ENCODE peak calls at places on chromosomes 2 and 18, in four cellular contexts. L is osteocyte; M is amygdala; J is stimulated activated CD8-positive, alpha-beta memory T cell treated with anti-CD3 and anti-CD28 coated beads, Interleukin-15, amount 100 ng/mL, for 24 hours. N is an unnamed sample.
A peak's percentile ranks its signal among the peaks of the same experiment; 100 is the strongest.

GRCh38 chr18:23134780-23135678 is at the start of gene CABLES1:
- DNase-seq in J (no peak), M (peak; percentile 37), L (peak; percentile 92), N (no peak)

GRCh38 chr2:236608308-236608564 is 38.6 kb downstream of the ACKR3 start:
- DNase-seq in J (no peak), M (no peak), L (no peak), N (no peak)

GRCh38 chr2:24456610-24457556 is 34.2 kb upstream of the NCOA1 start:
- DNase-seq in L (no peak), J (no peak), M (peak; percentile 57), N (no peak)

GRCh38 chr2:173346035-173346434 is 8.6 kb upstream of the CDCA7 start:
- DNase-seq in M (no peak), L (no peak), J (no peak), N (no peak)

GRCh38 chr2:165203689-165204559 is at the start of gene SCN3A:
- DNase-seq in J (no peak), M (peak; percentile 1), L (no peak), N (peak; percentile 54)

GRCh38 chr2:6441800-6442199 is 423.9 kb downstream of the CMPK2 start:
- DNase-seq in M (no peak), L (no peak), J (no peak), N (no peak)

GRCh38 chr2:145096582-145096981 is 576.7 kb upstream of the ZEB2 start:
- DNase-seq in J (no peak), M (no peak), L (no peak), N (no peak)

GRCh38 chr2:64426191-64426952 is 27.6 kb upstream of the LGALSL start:
- DNase-seq in J (no peak), L (no peak), M (no peak), N (no peak)

GRCh38 chr2:71846669-71847291 is 300.9 kb downstream of the CYP26B1 start:
- DNase-seq in J (no peak), M (no peak), L (no peak), N (no peak)

GRCh38 chr2:192208848-192209247 is 14.1 kb upstream of the TMEFF2 start:
- DNase-seq in J (no peak), L (no peak), M (no peak), N (no peak)

GRCh38 chr2:240946654-240947053 is 40.5 kb downstream of the CROCC2 start:
- DNase-seq in L (peak; percentile 69), J (no peak), M (no peak), N (no peak)

GRCh38 chr2:172100080-172101007 is 2.4 kb downstream of the DLX2 start:
- DNase-seq in M (no peak), J (no peak), L (no peak), N (no peak)

GRCh38 chr2:191631754-191632153 is 46.2 kb upstream of the NABP1 start:
- DNase-seq in J (no peak), M (no peak), L (no peak), N (no peak)

GRCh38 chr2:104046466-104046865 is 807.4 kb upstream of the POU3F3 start:
- DNase-seq in M (no peak), J (no peak), L (no peak), N (no peak)

GRCh38 chr2:138829326-138829725 is 49.1 kb upstream of the NXPH2 start:
- DNase-seq in J (no peak), M (no peak), L (no peak), N (no peak)

GRCh38 chr18:51907687-51908597 is 432.1 kb upstream of the DCC start:
- DNase-seq in M (no peak), L (no peak), J (no peak), N (no peak)

GRCh38 chr2:113963965-113964364 is 74.1 kb downstream of the ACTR3 start:
- DNase-seq in M (no peak), J (no peak), L (no peak), N (no peak)

GRCh38 chr2:44793322-44793870 is 148.1 kb upstream of the SIX3 start:
- DNase-seq in J (no peak), L (no peak), M (no peak), N (no peak)

GRCh38 chr18:44792456-44793080 is 111.9 kb downstream of the SETBP1 start:
- DNase-seq in L (no peak), M (no peak), J (no peak), N (no peak)

GRCh38 chr2:98127229-98127989 is 40.4 kb downstream of the VWA3B start:
- DNase-seq in M (no peak), J (no peak), L (peak; percentile 60), N (no peak)

GRCh38 chr2:105373895-105374401 is 24.9 kb downstream of the FHL2 start:
- DNase-seq in J (no peak), M (no peak), L (no peak), N (no peak)

GRCh38 chr2:16293398-16293797 is 353.0 kb downstream of the MYCN start:
- DNase-seq in M (no peak), L (no peak), J (no peak), N (no peak)

GRCh38 chr2:223251656-223252229 is 199.8 kb downstream of the KCNE4 start:
- DNase-seq in L (no peak), M (no peak), J (no peak), N (no peak)

GRCh38 chr2:24620936-24621335 is 129.9 kb downstream of the NCOA1 start:
- DNase-seq in M (no peak), L (no peak), J (no peak), N (no peak)

N was measured in hippocampal formation.